ENCODE peak calls at places on chromosomes 3 and 15, in four cellular contexts. One of them, this sample, is unnamed.

GRCh38 chr3:151568095-151568685 is 107.3 kb upstream of the IGSF10 start:
- DNase-seq in colonic mucosa: no peak
- DNase-seq in tibial nerve: no peak
- DNase-seq in lower lobe of right lung: no peak
- DNase-seq in this sample: no peak

GRCh38 chr3:40979962-40980361 is 219.3 kb upstream of the CTNNB1 start:
- DNase-seq in colonic mucosa: no peak
- DNase-seq in tibial nerve: no peak
- DNase-seq in lower lobe of right lung: no peak
- DNase-seq in this sample: no peak

GRCh38 chr3:14780927-14781507 is 37.7 kb upstream of the FGD5 start:
- DNase-seq in colonic mucosa: peak; percentile 57
- DNase-seq in tibial nerve: no peak
- DNase-seq in lower lobe of right lung: peak; percentile 68
- DNase-seq in this sample: peak; percentile 60

GRCh38 chr3:174737966-174738365 is 121.2 kb upstream of the NAALADL2 start:
- DNase-seq in colonic mucosa: no peak
- DNase-seq in tibial nerve: no peak
- DNase-seq in lower lobe of right lung: no peak
- DNase-seq in this sample: no peak

GRCh38 chr15:74789171-74789627 is 7.3 kb downstream of the CSK start:
- DNase-seq in colonic mucosa: peak; percentile 92
- DNase-seq in tibial nerve: no peak
- DNase-seq in lower lobe of right lung: no peak
- DNase-seq in this sample: no peak

GRCh38 chr3:165805834-165806561 is 31.2 kb downstream of the BCHE start:
- DNase-seq in colonic mucosa: no peak
- DNase-seq in tibial nerve: no peak
- DNase-seq in lower lobe of right lung: no peak
- DNase-seq in this sample: no peak

GRCh38 chr3:176190755-176191154 is 1006.5 kb downstream of the TBL1XR1 start:
- DNase-seq in colonic mucosa: no peak
- DNase-seq in tibial nerve: no peak
- DNase-seq in lower lobe of right lung: no peak
- DNase-seq in this sample: no peak

GRCh38 chr3:133561682-133562081 is 11.8 kb upstream of the CDV3 start:
- DNase-seq in colonic mucosa: no peak
- DNase-seq in tibial nerve: no peak
- DNase-seq in lower lobe of right lung: no peak
- DNase-seq in this sample: no peak

GRCh38 chr3:9781978-9782575 is 10.2 kb downstream of the TADA3 start:
- DNase-seq in colonic mucosa: no peak
- DNase-seq in tibial nerve: no peak
- DNase-seq in lower lobe of right lung: no peak
- DNase-seq in this sample: no peak

GRCh38 chr15:94478763-94479162 is 247.4 kb downstream of the MCTP2 start:
- DNase-seq in colonic mucosa: no peak
- DNase-seq in tibial nerve: no peak
- DNase-seq in lower lobe of right lung: no peak
- DNase-seq in this sample: no peak

GRCh38 chr3:70261283-70261682 is 51.2 kb downstream of the MDFIC2 start:
- DNase-seq in colonic mucosa: no peak
- DNase-seq in tibial nerve: no peak
- DNase-seq in lower lobe of right lung: no peak
- DNase-seq in this sample: no peak

DNA sequence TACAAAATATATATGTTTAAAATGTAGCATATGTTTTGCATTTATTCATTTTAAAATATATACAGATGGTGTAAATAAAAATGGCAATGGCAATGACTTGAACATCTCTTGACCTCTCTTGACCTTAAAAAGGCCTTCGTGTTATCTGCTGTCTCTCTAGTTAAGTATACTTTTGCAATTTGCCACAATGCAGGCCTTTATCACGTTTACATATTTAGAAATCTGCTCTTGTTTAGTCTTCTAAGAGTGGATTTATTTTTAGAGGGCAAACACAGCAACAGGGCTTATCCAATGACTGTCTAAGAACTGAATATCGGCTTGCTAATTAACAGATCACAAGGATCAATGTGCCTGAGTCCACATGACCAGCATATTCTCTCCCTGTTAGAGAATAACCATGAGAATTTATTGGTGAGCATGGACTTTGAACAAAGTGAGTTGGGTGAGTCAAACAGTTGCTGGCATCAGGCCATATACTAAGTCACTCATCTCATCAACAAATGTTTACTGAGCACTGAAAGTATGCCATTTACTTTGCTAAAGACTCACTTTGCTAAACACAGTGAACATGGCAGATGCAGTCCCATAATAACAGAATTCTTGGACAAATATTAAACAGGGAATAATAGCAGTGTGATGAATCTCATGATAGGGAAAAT is 48.2 kb downstream of the MDFIC2 start:
- DNase-seq in colonic mucosa: peak; percentile 64
- DNase-seq in tibial nerve: no peak
- DNase-seq in lower lobe of right lung: no peak
- DNase-seq in this sample: no peak
- H3K27ac ChIP-seq in colonic mucosa: no peak overlapping the region
- H3K27ac ChIP-seq in tibial nerve: no peak overlapping the region
- H3K27ac ChIP-seq in lower lobe of right lung: no peak overlapping the region
- H3K27ac ChIP-seq in this sample: no peak overlapping the region

GRCh38 chr3:50609743-50610085 is 1.9 kb downstream of the CISH start:
- DNase-seq in colonic mucosa: no peak
- DNase-seq in tibial nerve: no peak
- DNase-seq in lower lobe of right lung: no peak
- DNase-seq in this sample: no peak

GRCh38 chr3:50612234-50612972 is 829 bp upstream of the CISH start:
- DNase-seq in colonic mucosa: no peak
- DNase-seq in tibial nerve: no peak
- DNase-seq in lower lobe of right lung: no peak
- DNase-seq in this sample: no peak

GRCh38 chr3:50610181-50610971 is 1.2 kb downstream of the CISH start:
- DNase-seq in colonic mucosa: peak; percentile 89
- DNase-seq in tibial nerve: no peak
- DNase-seq in lower lobe of right lung: peak; percentile 74
- DNase-seq in this sample: peak; percentile 30

GRCh38 chr3:50611464-50612233 is at the start of gene CISH:
- DNase-seq in colonic mucosa: peak; percentile 98
- DNase-seq in tibial nerve: peak; percentile 89
- DNase-seq in lower lobe of right lung: peak; percentile 98
- DNase-seq in this sample: peak; percentile 100

DNA sequence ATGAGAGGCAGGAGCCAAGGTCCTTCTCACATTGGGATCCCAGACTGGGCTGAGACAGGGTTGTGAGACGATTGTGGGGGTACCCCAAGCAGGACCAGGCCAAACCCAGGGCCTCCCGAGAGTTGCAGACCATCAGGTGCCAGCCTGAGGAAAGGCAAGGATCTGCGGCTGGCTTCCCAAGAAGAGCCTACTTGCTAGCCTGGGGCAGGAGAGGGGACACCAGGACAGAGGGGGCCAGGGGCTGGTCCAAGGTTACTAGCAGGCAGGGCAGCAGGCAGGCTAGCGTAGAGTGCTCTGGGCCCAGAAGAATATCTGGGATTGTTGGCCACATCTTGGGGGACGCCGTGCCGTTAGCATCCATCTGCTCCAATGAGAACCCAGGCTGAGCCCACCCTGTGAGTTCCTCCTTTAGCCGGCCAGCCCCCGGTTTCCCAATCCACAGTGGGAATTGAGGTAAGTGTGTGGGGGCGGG is 546 bp downstream of the CISH start:
- DNase-seq in colonic mucosa: no peak
- DNase-seq in tibial nerve: no peak
- DNase-seq in lower lobe of right lung: no peak
- DNase-seq in this sample: no peak
- H3K27ac ChIP-seq in colonic mucosa: peak overlapping the region; percentile 95
- H3K27ac ChIP-seq in tibial nerve: peak overlapping the region; percentile 84
- H3K27ac ChIP-seq in lower lobe of right lung: peak overlapping the region; percentile 91
- H3K27ac ChIP-seq in this sample: peak overlapping the region; percentile 98

GRCh38 chr3:101780661-101781060 is 1.6 kb downstream of the NXPE3 start:
- DNase-seq in colonic mucosa: no peak
- DNase-seq in tibial nerve: no peak
- DNase-seq in lower lobe of right lung: no peak
- DNase-seq in this sample: no peak

GRCh38 chr3:101779047-101779807 is at the start of gene NXPE3:
- DNase-seq in colonic mucosa: peak; percentile 94
- DNase-seq in tibial nerve: peak; percentile 91
- DNase-seq in lower lobe of right lung: peak; percentile 94
- DNase-seq in this sample: peak; percentile 97

GRCh38 chr3:101778385-101779046 is 495 bp upstream of the NXPE3 start:
- DNase-seq in colonic mucosa: no peak
- DNase-seq in tibial nerve: no peak
- DNase-seq in lower lobe of right lung: no peak
- DNase-seq in this sample: no peak

GRCh38 chr3:101781166-101781565 is 2.2 kb downstream of the NXPE3 start:
- DNase-seq in colonic mucosa: no peak
- DNase-seq in tibial nerve: no peak
- DNase-seq in lower lobe of right lung: no peak
- DNase-seq in this sample: no peak

GRCh38 chr3:101779808-101780366 is 876 bp downstream of the NXPE3 start:
- DNase-seq in colonic mucosa: no peak
- DNase-seq in tibial nerve: peak; percentile 19
- DNase-seq in lower lobe of right lung: no peak
- DNase-seq in this sample: no peak
- H3K27ac ChIP-seq in colonic mucosa: peak overlapping the region; percentile 68
- H3K27ac ChIP-seq in tibial nerve: peak overlapping the region; percentile 87
- H3K27ac ChIP-seq in lower lobe of right lung: peak overlapping the region; percentile 93
- H3K27ac ChIP-seq in this sample: peak overlapping the region; percentile 81

GRCh38 chr15:65532738-65533051 is 2.4 kb downstream of the HACD3 start:
- DNase-seq in colonic mucosa: no peak
- DNase-seq in tibial nerve: no peak
- DNase-seq in lower lobe of right lung: no peak
- DNase-seq in this sample: no peak
- H3K27ac ChIP-seq in colonic mucosa: peak overlapping the region; percentile 31
- H3K27ac ChIP-seq in tibial nerve: no peak overlapping the region
- H3K27ac ChIP-seq in lower lobe of right lung: no peak overlapping the region
- H3K27ac ChIP-seq in this sample: no peak overlapping the region

GRCh38 chr3:24709921-24710320 is 215.3 kb upstream of the THRB start:
- DNase-seq in colonic mucosa: no peak
- DNase-seq in tibial nerve: no peak
- DNase-seq in lower lobe of right lung: no peak
- DNase-seq in this sample: no peak

GRCh38 chr3:24713516-24713915 is 218.9 kb upstream of the THRB start:
- DNase-seq in colonic mucosa: no peak
- DNase-seq in tibial nerve: no peak
- DNase-seq in lower lobe of right lung: no peak
- DNase-seq in this sample: no peak

GRCh38 chr3:24715171-24715792 is 220.6 kb upstream of the THRB start:
- DNase-seq in colonic mucosa: no peak
- DNase-seq in tibial nerve: no peak
- DNase-seq in lower lobe of right lung: no peak
- DNase-seq in this sample: no peak
- H3K27ac ChIP-seq in colonic mucosa: no peak overlapping the region
- H3K27ac ChIP-seq in tibial nerve: no peak overlapping the region
- H3K27ac ChIP-seq in lower lobe of right lung: no peak overlapping the region
- H3K27ac ChIP-seq in this sample: no peak overlapping the region

GRCh38 chr15:22810735-22811338 is 24.4 kb downstream of the NIPA1 start:
- DNase-seq in colonic mucosa: no peak
- DNase-seq in tibial nerve: no peak
- DNase-seq in lower lobe of right lung: no peak
- DNase-seq in this sample: no peak
- H3K27ac ChIP-seq in colonic mucosa: no peak overlapping the region
- H3K27ac ChIP-seq in tibial nerve: no peak overlapping the region
- H3K27ac ChIP-seq in lower lobe of right lung: no peak overlapping the region
- H3K27ac ChIP-seq in this sample: no peak overlapping the region